ENCODE peak calls at places on chromosomes 4 and X, in ten cellular contexts. V is tibial nerve, M is H1, F is SK-N-SH, D is sigmoid colon, U is ovary, N is upper lobe of left lung, S is A549, I is transverse colon, W is GM12878. P is an unnamed sample.

GRCh38 chrX:46803140-46803539 is 33.7 kb upstream of the RP2 start:
- DNase-seq in U (no peak), S (peak), M (no peak), V (no peak), N (no peak), D (no peak), W (no peak), F (no peak), I (no peak), P (no peak)

GRCh38 chr4:25078523-25078922 is 47.8 kb upstream of the LGI2 start:
- DNase-seq in F (no peak), V (no peak), S (no peak), D (no peak), W (no peak), M (no peak), I (no peak), U (no peak), N (no peak), P (no peak)

GRCh38 chr4:40256329-40256728 is 59.5 kb downstream of the RHOH start:
- DNase-seq in F (no peak), W (no peak), S (no peak), V (no peak), I (no peak), N (no peak), U (no peak), M (no peak), D (no peak), P (no peak)

GRCh38 chr4:84091266-84091665 is 407.8 kb downstream of the NKX6-1 start:
- DNase-seq in I (no peak), W (no peak), U (no peak), F (no peak), N (no peak), M (no peak), D (no peak), V (no peak), S (no peak), P (no peak)

GRCh38 chrX:84469226-84469625 is 33.0 kb downstream of the HDX start:
- DNase-seq in W (no peak), S (no peak), D (no peak), N (no peak), F (peak), I (no peak), V (no peak), M (no peak), U (no peak), P (no peak)

GRCh38 chrX:7390446-7390845 is 242.5 kb upstream of the PUDP start:
- DNase-seq in U (no peak), W (no peak), M (no peak), I (no peak), V (no peak), F (no peak), N (no peak), D (no peak), S (no peak), P (no peak)

GRCh38 chr4:23674694-23675093 is 215.2 kb downstream of the PPARGC1A start:
- DNase-seq in M (no peak), V (no peak), F (no peak), D (no peak), S (no peak), W (no peak), N (no peak), I (no peak), U (no peak), P (no peak)

GRCh38 chr4:101101072-101101471 is 246.3 kb downstream of the PPP3CA start:
- DNase-seq in I (no peak), S (no peak), F (no peak), W (no peak), M (no peak), N (no peak), V (no peak), D (no peak), U (no peak), P (no peak)

GRCh38 chrX:2413969-2414368 is 86.8 kb downstream of the DHRSX start:
- DNase-seq in W (no peak), U (no peak), I (no peak), D (no peak), F (no peak), S (no peak), M (no peak), N (no peak), V (no peak), P (no peak)

GRCh38 chr4:62243895-62244294 is 1043.8 kb downstream of the ADGRL3 start:
- DNase-seq in W (no peak), S (no peak), U (no peak), F (no peak), D (no peak), N (no peak), M (no peak), V (no peak), I (no peak), P (no peak)

GRCh38 chrX:69618803-69619202 is 2.9 kb downstream of the EDA start:
- DNase-seq in I (peak), U (peak), M (no peak), V (no peak), D (no peak), F (peak), S (peak), N (no peak), W (no peak), P (no peak)

GRCh38 chr4:6200011-6200921 is at the start of gene JAKMIP1:
- DNase-seq in I (peak), U (peak), M (no peak), V (no peak), D (peak), N (peak), S (peak), F (peak), W (no peak), P (peak)

GRCh38 chr4:168199262-168199957 is 107.1 kb downstream of the ANXA10 start:
- DNase-seq in V (no peak), F (no peak), S (no peak), N (no peak), M (no peak), U (no peak), I (no peak), W (no peak), D (no peak), P (no peak)

GRCh38 chr4:26406346-26406975 is 83.8 kb downstream of the CCKAR start:
- DNase-seq in V (no peak), W (no peak), D (no peak), U (no peak), N (no peak), S (no peak), F (no peak), M (no peak), I (no peak), P (no peak)

GRCh38 chr4:99723555-99724450 is 66.2 kb upstream of the C4orf54 start:
- DNase-seq in N (no peak), F (peak), U (peak), I (peak), M (no peak), W (no peak), S (peak), D (peak), V (no peak), P (peak)

GRCh38 chrX:110383414-110383813 is 24.8 kb downstream of the RTL9 start:
- DNase-seq in I (no peak), D (no peak), V (no peak), M (no peak), U (no peak), S (no peak), F (no peak), W (no peak), N (no peak), P (no peak)

GRCh38 chr4:111537165-111537564 is 608.1 kb upstream of the FAM241A start:
- DNase-seq in N (no peak), D (no peak), M (no peak), I (no peak), V (no peak), W (no peak), F (no peak), S (no peak), U (no peak), P (no peak)

GRCh38 chrX:106484233-106484632 is 127.5 kb upstream of the RADX start:
- DNase-seq in S (no peak), M (no peak), N (no peak), V (no peak), I (no peak), D (no peak), U (no peak), W (peak), F (no peak), P (no peak)

GRCh38 chr4:40325406-40326019 is 9.6 kb upstream of the CHRNA9 start:
- DNase-seq in U (peak), W (no peak), N (no peak), S (peak), V (no peak), M (no peak), D (no peak), I (peak), F (peak), P (no peak)

GRCh38 chr4:13984996-13985780 is 357.7 kb upstream of the BOD1L1 start:
- DNase-seq in F (no peak), D (no peak), U (no peak), N (no peak), I (no peak), W (no peak), V (no peak), M (no peak), S (no peak), P (no peak)

GRCh38 chr4:25406081-25406692 is 29.1 kb downstream of the ANAPC4 start:
- DNase-seq in V (no peak), S (no peak), M (no peak), I (no peak), D (no peak), N (no peak), U (no peak), W (no peak), F (no peak), P (no peak)

GRCh38 chr4:131764730-131765129 is 1384.4 kb upstream of the PCDH10 start:
- DNase-seq in D (no peak), V (no peak), S (no peak), U (no peak), F (no peak), M (no peak), N (peak), W (no peak), I (no peak), P (no peak)

GRCh38 chrX:151019837-151020236 is 36.7 kb downstream of the HMGB3 start:
- DNase-seq in W (no peak), U (no peak), N (no peak), D (no peak), F (no peak), V (no peak), M (no peak), S (no peak), I (no peak), P (no peak)

GRCh38 chrX:108123591-108124366 is 32.2 kb downstream of the ATG4A start:
- DNase-seq in I (no peak), U (no peak), D (no peak), M (no peak), N (no peak), V (no peak), F (no peak), W (no peak), S (no peak), P (no peak)

GRCh38 chr4:15469402-15470148 is at the start of gene CC2D2A:
- DNase-seq in D (no peak), U (no peak), F (peak), W (no peak), V (no peak), M (no peak), N (no peak), I (peak), S (peak), P (no peak)

GRCh38 chrX:69216911-69217310 is 51.7 kb upstream of the PJA1 start:
- DNase-seq in U (no peak), F (no peak), W (no peak), S (no peak), M (no peak), I (no peak), N (no peak), D (peak), V (no peak), P (no peak)

GRCh38 chr4:38526412-38526811 is 137.6 kb upstream of the KLF3 start:
- DNase-seq in I (no peak), V (no peak), F (no peak), W (no peak), D (no peak), U (no peak), M (no peak), N (no peak), S (no peak), P (no peak)

GRCh38 chr4:19566041-19566440 is 685.7 kb upstream of the SLIT2 start:
- DNase-seq in M (no peak), F (no peak), S (no peak), I (no peak), N (no peak), W (no peak), U (no peak), D (no peak), V (no peak), P (no peak)

GRCh38 chrX:2299871-2300270 is 200.9 kb downstream of the DHRSX start:
- DNase-seq in U (no peak), S (no peak), N (no peak), W (no peak), V (no peak), F (no peak), M (no peak), I (no peak), D (no peak), P (no peak)

GRCh38 chrX:77076896-77077295 is 370.3 kb upstream of the FGF16 start:
- DNase-seq in S (no peak), U (no peak), D (no peak), W (no peak), I (no peak), N (no peak), M (no peak), F (no peak), V (no peak), P (no peak)

GRCh38 chr4:114997596-114997995 is 115.8 kb downstream of the NDST4 start:
- DNase-seq in U (no peak), S (no peak), N (no peak), M (no peak), V (no peak), W (no peak), I (no peak), D (no peak), F (no peak), P (no peak)

GRCh38 chr4:10619220-10619619 is 65.3 kb downstream of the CLNK start:
- DNase-seq in V (no peak), N (no peak), D (no peak), M (no peak), I (peak), F (no peak), W (no peak), U (no peak), S (no peak), P (peak)
- TF ChIP-seq EP300 in V (no peak), N (no peak), D (no peak), M (no peak), I (no peak), F (no peak), W (no peak), U (no peak), S (no peak), P (no peak)

GRCh38 chr4:55475394-55476243 is 71.1 kb downstream of the CLOCK start:
- DNase-seq in U (no peak), S (no peak), W (peak), D (no peak), I (no peak), M (no peak), N (no peak), V (no peak), F (no peak), P (no peak)
- TF ChIP-seq EP300 in U (no peak), S (no peak), W (no peak), D (no peak), I (no peak), M (no peak), N (no peak), V (no peak), F (no peak), P (no peak)

GRCh38 chr4:137533855-137534254 is 1.6 kb upstream of the PCDH18 start:
- DNase-seq in V (no peak), D (no peak), S (no peak), M (no peak), W (no peak), I (no peak), N (no peak), F (no peak), U (no peak), P (no peak)

GRCh38 chr4:137534516-137534915 is 2.2 kb upstream of the PCDH18 start:
- DNase-seq in S (no peak), M (no peak), N (no peak), D (no peak), W (no peak), F (no peak), V (no peak), I (no peak), U (no peak), P (no peak)

GRCh38 chr4:137531951-137532868 is at the start of gene PCDH18:
- DNase-seq in D (peak), S (no peak), U (peak), F (peak), W (peak), V (peak), N (no peak), I (peak), M (peak), P (peak)

GRCh38 chr4:137531121-137531520 is 1.2 kb downstream of the PCDH18 start:
- DNase-seq in D (no peak), W (no peak), M (no peak), I (no peak), N (no peak), V (no peak), S (no peak), F (peak), U (peak), P (no peak)

DNA sequence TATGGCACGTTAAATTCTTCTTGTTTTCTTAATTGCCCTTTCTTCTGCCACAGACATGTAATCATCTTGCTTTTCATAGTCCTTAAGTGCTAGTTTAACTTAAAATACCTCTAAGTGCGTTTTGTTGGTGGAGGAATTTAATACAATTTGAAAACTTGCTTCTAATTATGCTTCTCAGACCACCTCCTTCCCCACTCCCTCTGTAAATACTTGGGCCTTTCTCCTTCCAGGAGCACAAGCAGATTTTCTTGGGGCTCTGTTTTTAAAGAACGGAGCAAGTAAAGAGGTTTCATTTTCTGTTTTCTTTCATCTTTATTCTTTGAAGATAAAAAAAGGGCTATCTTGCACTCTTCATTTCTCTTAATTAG is 559 bp upstream of the PCDH18 start:
- DNase-seq in I (no peak), M (no peak), F (no peak), N (no peak), S (no peak), D (no peak), V (no peak), W (no peak), U (no peak), P (no peak)
- TF ChIP-seq EP300 in I (no peak), M (no peak), F (no peak), N (no peak), S (no peak), D (no peak), V (no peak), W (no peak), U (no peak), P (no peak)

GRCh38 chr4:53322696-53323095 is 43.2 kb downstream of the SCFD2 start:
- DNase-seq in I (no peak), F (no peak), N (no peak), W (no peak), U (no peak), V (no peak), D (no peak), S (no peak), M (no peak), P (no peak)
- TF ChIP-seq EP300 in I (no peak), F (no peak), N (no peak), W (no peak), U (no peak), V (no peak), D (no peak), S (no peak), M (no peak), P (no peak)

P was measured in stomach.